ENCODE peak calls at places on chromosomes 12 and 14, in ten cellular contexts. One of them, this sample, is unnamed.
A peak's percentile ranks its signal among the peaks of the same experiment; 100 is the strongest.

GRCh38 chr12:110932048-110932447 is 11.7 kb upstream of the MYL2 start:
- DNase-seq in body of pancreas: no peak
- DNase-seq in astrocyte of the spinal cord: no peak
- DNase-seq in upper lobe of right lung: no peak
- DNase-seq in epithelial cell of esophagus: no peak
- DNase-seq in kidney epithelial cell: no peak
- DNase-seq in endothelial cell: peak; percentile 27
- DNase-seq in nephron progenitor cell: peak; percentile 29
- DNase-seq in adrenal gland: no peak
- DNase-seq in transverse colon: no peak
- DNase-seq in this sample: no peak

GRCh38 chr12:54956322-54956721 is 28.2 kb downstream of the TESPA1 start:
- DNase-seq in transverse colon: no peak
- DNase-seq in adrenal gland: no peak
- DNase-seq in body of pancreas: no peak
- DNase-seq in astrocyte of the spinal cord: no peak
- DNase-seq in kidney epithelial cell: no peak
- DNase-seq in endothelial cell: no peak
- DNase-seq in epithelial cell of esophagus: no peak
- DNase-seq in nephron progenitor cell: no peak
- DNase-seq in upper lobe of right lung: no peak
- DNase-seq in this sample: no peak

GRCh38 chr14:56057071-56057865 is 60.9 kb upstream of the PELI2 start:
- DNase-seq in transverse colon: no peak
- DNase-seq in body of pancreas: no peak
- DNase-seq in epithelial cell of esophagus: no peak
- DNase-seq in endothelial cell: no peak
- DNase-seq in nephron progenitor cell: no peak
- DNase-seq in upper lobe of right lung: no peak
- DNase-seq in astrocyte of the spinal cord: no peak
- DNase-seq in kidney epithelial cell: no peak
- DNase-seq in adrenal gland: no peak
- DNase-seq in this sample: no peak

GRCh38 chr12:51600721-51601120 is 9.7 kb downstream of the SCN8A start:
- DNase-seq in astrocyte of the spinal cord: no peak
- DNase-seq in epithelial cell of esophagus: no peak
- DNase-seq in nephron progenitor cell: no peak
- DNase-seq in adrenal gland: no peak
- DNase-seq in transverse colon: no peak
- DNase-seq in upper lobe of right lung: no peak
- DNase-seq in body of pancreas: no peak
- DNase-seq in kidney epithelial cell: no peak
- DNase-seq in endothelial cell: no peak
- DNase-seq in this sample: no peak

GRCh38 chr12:113022563-113023297 is 33.8 kb upstream of the DTX1 start:
- DNase-seq in upper lobe of right lung: no peak
- DNase-seq in adrenal gland: no peak
- DNase-seq in kidney epithelial cell: no peak
- DNase-seq in nephron progenitor cell: no peak
- DNase-seq in body of pancreas: no peak
- DNase-seq in endothelial cell: no peak
- DNase-seq in epithelial cell of esophagus: no peak
- DNase-seq in transverse colon: no peak
- DNase-seq in astrocyte of the spinal cord: no peak
- DNase-seq in this sample: no peak

GRCh38 chr14:63164108-63164683 is 40.0 kb upstream of the RHOJ start:
- DNase-seq in transverse colon: no peak
- DNase-seq in endothelial cell: no peak
- DNase-seq in body of pancreas: no peak
- DNase-seq in nephron progenitor cell: no peak
- DNase-seq in astrocyte of the spinal cord: no peak
- DNase-seq in adrenal gland: no peak
- DNase-seq in epithelial cell of esophagus: no peak
- DNase-seq in kidney epithelial cell: no peak
- DNase-seq in upper lobe of right lung: no peak
- DNase-seq in this sample: peak; percentile 12

GRCh38 chr14:85296466-85297210 is 233.3 kb upstream of the FLRT2 start:
- DNase-seq in upper lobe of right lung: no peak
- DNase-seq in kidney epithelial cell: peak; percentile 5
- DNase-seq in body of pancreas: no peak
- DNase-seq in endothelial cell: no peak
- DNase-seq in adrenal gland: peak; percentile 34
- DNase-seq in transverse colon: no peak
- DNase-seq in epithelial cell of esophagus: peak; percentile 74
- DNase-seq in astrocyte of the spinal cord: peak; percentile 36
- DNase-seq in nephron progenitor cell: no peak
- DNase-seq in this sample: no peak

GRCh38 chr12:56326126-56326525 is 7.7 kb downstream of the PAN2 start:
- DNase-seq in kidney epithelial cell: no peak
- DNase-seq in transverse colon: no peak
- DNase-seq in epithelial cell of esophagus: no peak
- DNase-seq in nephron progenitor cell: no peak
- DNase-seq in endothelial cell: no peak
- DNase-seq in adrenal gland: no peak
- DNase-seq in upper lobe of right lung: peak; percentile 43
- DNase-seq in astrocyte of the spinal cord: no peak
- DNase-seq in body of pancreas: no peak
- DNase-seq in this sample: no peak

GRCh38 chr14:32726516-32726915 is 212.2 kb upstream of the NPAS3 start:
- DNase-seq in nephron progenitor cell: no peak
- DNase-seq in body of pancreas: no peak
- DNase-seq in astrocyte of the spinal cord: no peak
- DNase-seq in transverse colon: no peak
- DNase-seq in epithelial cell of esophagus: no peak
- DNase-seq in adrenal gland: no peak
- DNase-seq in upper lobe of right lung: no peak
- DNase-seq in kidney epithelial cell: no peak
- DNase-seq in endothelial cell: no peak
- DNase-seq in this sample: no peak

GRCh38 chr12:110649341-110649847 is 35.5 kb downstream of the TCTN1 start:
- DNase-seq in endothelial cell: no peak
- DNase-seq in body of pancreas: no peak
- DNase-seq in astrocyte of the spinal cord: no peak
- DNase-seq in kidney epithelial cell: no peak
- DNase-seq in adrenal gland: no peak
- DNase-seq in transverse colon: no peak
- DNase-seq in nephron progenitor cell: peak; percentile 50
- DNase-seq in upper lobe of right lung: no peak
- DNase-seq in epithelial cell of esophagus: no peak
- DNase-seq in this sample: no peak

GRCh38 chr12:57591567-57592325 is 754 bp downstream of the PIP4K2C start:
- DNase-seq in body of pancreas: peak; percentile 38
- DNase-seq in upper lobe of right lung: no peak
- DNase-seq in adrenal gland: peak; percentile 35
- DNase-seq in epithelial cell of esophagus: peak; percentile 37
- DNase-seq in astrocyte of the spinal cord: no peak
- DNase-seq in kidney epithelial cell: no peak
- DNase-seq in nephron progenitor cell: peak; percentile 55
- DNase-seq in transverse colon: peak; percentile 23
- DNase-seq in endothelial cell: peak; percentile 33
- DNase-seq in this sample: peak; percentile 43

GRCh38 chr12:32512379-32512778 is 113.0 kb downstream of the FGD4 start:
- DNase-seq in body of pancreas: no peak
- DNase-seq in upper lobe of right lung: no peak
- DNase-seq in astrocyte of the spinal cord: no peak
- DNase-seq in endothelial cell: no peak
- DNase-seq in adrenal gland: no peak
- DNase-seq in epithelial cell of esophagus: no peak
- DNase-seq in nephron progenitor cell: no peak
- DNase-seq in kidney epithelial cell: no peak
- DNase-seq in transverse colon: no peak
- DNase-seq in this sample: no peak

GRCh38 chr14:21070083-21070609 is at the start of gene ARHGEF40:
- DNase-seq in kidney epithelial cell: no peak
- DNase-seq in nephron progenitor cell: peak; percentile 73
- DNase-seq in astrocyte of the spinal cord: peak; percentile 47
- DNase-seq in epithelial cell of esophagus: no peak
- DNase-seq in adrenal gland: peak; percentile 69
- DNase-seq in transverse colon: peak; percentile 69
- DNase-seq in endothelial cell: peak; percentile 38
- DNase-seq in body of pancreas: peak; percentile 81
- DNase-seq in upper lobe of right lung: peak; percentile 85
- DNase-seq in this sample: peak; percentile 65

GRCh38 chr14:21068521-21069387 is 1.4 kb upstream of the ARHGEF40 start:
- DNase-seq in astrocyte of the spinal cord: peak; percentile 57
- DNase-seq in transverse colon: peak; percentile 71
- DNase-seq in body of pancreas: peak; percentile 70
- DNase-seq in upper lobe of right lung: no peak
- DNase-seq in nephron progenitor cell: peak; percentile 57
- DNase-seq in kidney epithelial cell: no peak
- DNase-seq in epithelial cell of esophagus: peak; percentile 70
- DNase-seq in endothelial cell: peak; percentile 67
- DNase-seq in adrenal gland: peak; percentile 20
- DNase-seq in this sample: peak; percentile 60

GRCh38 chr14:21063479-21063878 is 5.9 kb downstream of the RNASE8 start:
- DNase-seq in adrenal gland: peak; percentile 67
- DNase-seq in endothelial cell: no peak
- DNase-seq in transverse colon: peak; percentile 4
- DNase-seq in kidney epithelial cell: peak; percentile 75
- DNase-seq in body of pancreas: peak; percentile 46
- DNase-seq in epithelial cell of esophagus: no peak
- DNase-seq in nephron progenitor cell: no peak
- DNase-seq in upper lobe of right lung: no peak
- DNase-seq in astrocyte of the spinal cord: peak; percentile 79
- DNase-seq in this sample: no peak

GRCh38 chr14:21069388-21070082 is 569 bp upstream of the ARHGEF40 start:
- DNase-seq in body of pancreas: peak; percentile 52
- DNase-seq in upper lobe of right lung: peak; percentile 72
- DNase-seq in nephron progenitor cell: peak; percentile 52
- DNase-seq in endothelial cell: peak; percentile 26
- DNase-seq in transverse colon: no peak
- DNase-seq in kidney epithelial cell: no peak
- DNase-seq in astrocyte of the spinal cord: peak; percentile 41
- DNase-seq in epithelial cell of esophagus: no peak
- DNase-seq in adrenal gland: peak; percentile 35
- DNase-seq in this sample: no peak

DNA sequence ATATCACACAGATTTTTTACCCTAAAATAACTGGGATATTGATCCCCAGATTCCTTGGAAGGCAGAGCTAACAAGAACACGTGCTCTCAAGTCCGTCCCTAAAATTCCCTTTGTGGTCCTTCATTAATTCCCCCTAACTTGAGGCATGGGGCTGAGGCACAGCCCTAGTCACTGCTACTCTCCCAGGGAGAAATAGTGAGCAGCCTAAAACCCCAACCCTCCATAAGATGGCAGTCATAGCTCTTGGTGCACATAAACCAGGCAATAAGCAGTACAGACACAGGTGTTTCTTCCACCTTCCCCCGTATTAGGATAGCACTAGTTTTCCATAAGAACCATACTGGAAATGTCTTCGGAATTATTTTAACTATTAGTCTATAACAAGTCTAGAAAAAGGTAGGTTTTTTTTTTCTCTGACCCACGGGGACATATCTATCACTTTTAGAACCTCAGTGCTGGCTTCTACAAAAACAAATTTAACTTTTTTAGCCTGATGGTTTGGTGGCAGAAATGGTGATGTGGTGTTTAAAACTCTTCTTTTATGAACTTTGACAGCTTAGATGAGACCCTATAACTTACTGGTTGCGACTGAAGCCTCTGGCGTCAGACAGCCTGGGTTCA is 3.1 kb upstream of the ARHGEF40 start:
- DNase-seq in transverse colon: no peak
- DNase-seq in epithelial cell of esophagus: peak; percentile 52
- DNase-seq in adrenal gland: no peak
- DNase-seq in body of pancreas: no peak
- DNase-seq in kidney epithelial cell: no peak
- DNase-seq in endothelial cell: no peak
- DNase-seq in nephron progenitor cell: no peak
- DNase-seq in astrocyte of the spinal cord: no peak
- DNase-seq in upper lobe of right lung: no peak
- DNase-seq in this sample: no peak
- TF ChIP-seq CTCF in transverse colon: peak; percentile 17
- TF ChIP-seq CTCF in epithelial cell of esophagus: peak; percentile 70
- TF ChIP-seq CTCF in adrenal gland: no peak
- TF ChIP-seq CTCF in body of pancreas: no peak
- TF ChIP-seq CTCF in kidney epithelial cell: peak; percentile 18
- TF ChIP-seq CTCF in endothelial cell: no peak
- TF ChIP-seq CTCF in nephron progenitor cell: no peak
- TF ChIP-seq CTCF in astrocyte of the spinal cord: peak; percentile 39
- TF ChIP-seq CTCF in upper lobe of right lung: no peak
- TF ChIP-seq CTCF in this sample: no peak

GRCh38 chr12:124566181-124567034 is 1.0 kb downstream of the NCOR2 start:
- DNase-seq in kidney epithelial cell: no peak
- DNase-seq in transverse colon: peak; percentile 89
- DNase-seq in body of pancreas: peak; percentile 89
- DNase-seq in upper lobe of right lung: peak; percentile 94
- DNase-seq in astrocyte of the spinal cord: peak; percentile 76
- DNase-seq in endothelial cell: peak; percentile 74
- DNase-seq in nephron progenitor cell: peak; percentile 81
- DNase-seq in epithelial cell of esophagus: peak; percentile 82
- DNase-seq in adrenal gland: peak; percentile 92
- DNase-seq in this sample: peak; percentile 91
- TF ChIP-seq CTCF in kidney epithelial cell: peak; percentile 7
- TF ChIP-seq CTCF in transverse colon: no peak
- TF ChIP-seq CTCF in body of pancreas: peak; percentile 0
- TF ChIP-seq CTCF in upper lobe of right lung: peak; percentile 20
- TF ChIP-seq CTCF in astrocyte of the spinal cord: no peak
- TF ChIP-seq CTCF in endothelial cell: peak; percentile 24
- TF ChIP-seq CTCF in nephron progenitor cell: no peak
- TF ChIP-seq CTCF in epithelial cell of esophagus: no peak
- TF ChIP-seq CTCF in adrenal gland: no peak
- TF ChIP-seq CTCF in this sample: peak; percentile 16

GRCh38 chr14:93137864-93138263 is 22.1 kb upstream of the ITPK1 start:
- DNase-seq in kidney epithelial cell: no peak
- DNase-seq in astrocyte of the spinal cord: no peak
- DNase-seq in upper lobe of right lung: peak; percentile 86
- DNase-seq in adrenal gland: peak; percentile 30
- DNase-seq in body of pancreas: peak; percentile 91
- DNase-seq in nephron progenitor cell: no peak
- DNase-seq in epithelial cell of esophagus: peak; percentile 45
- DNase-seq in transverse colon: peak; percentile 88
- DNase-seq in endothelial cell: no peak
- DNase-seq in this sample: peak; percentile 71
- TF ChIP-seq CTCF in kidney epithelial cell: no peak
- TF ChIP-seq CTCF in astrocyte of the spinal cord: no peak
- TF ChIP-seq CTCF in upper lobe of right lung: peak; percentile 15
- TF ChIP-seq CTCF in adrenal gland: no peak
- TF ChIP-seq CTCF in body of pancreas: peak; percentile 36
- TF ChIP-seq CTCF in nephron progenitor cell: no peak
- TF ChIP-seq CTCF in epithelial cell of esophagus: peak; percentile 18
- TF ChIP-seq CTCF in transverse colon: peak; percentile 19
- TF ChIP-seq CTCF in endothelial cell: no peak
- TF ChIP-seq CTCF in this sample: no peak

DNA sequence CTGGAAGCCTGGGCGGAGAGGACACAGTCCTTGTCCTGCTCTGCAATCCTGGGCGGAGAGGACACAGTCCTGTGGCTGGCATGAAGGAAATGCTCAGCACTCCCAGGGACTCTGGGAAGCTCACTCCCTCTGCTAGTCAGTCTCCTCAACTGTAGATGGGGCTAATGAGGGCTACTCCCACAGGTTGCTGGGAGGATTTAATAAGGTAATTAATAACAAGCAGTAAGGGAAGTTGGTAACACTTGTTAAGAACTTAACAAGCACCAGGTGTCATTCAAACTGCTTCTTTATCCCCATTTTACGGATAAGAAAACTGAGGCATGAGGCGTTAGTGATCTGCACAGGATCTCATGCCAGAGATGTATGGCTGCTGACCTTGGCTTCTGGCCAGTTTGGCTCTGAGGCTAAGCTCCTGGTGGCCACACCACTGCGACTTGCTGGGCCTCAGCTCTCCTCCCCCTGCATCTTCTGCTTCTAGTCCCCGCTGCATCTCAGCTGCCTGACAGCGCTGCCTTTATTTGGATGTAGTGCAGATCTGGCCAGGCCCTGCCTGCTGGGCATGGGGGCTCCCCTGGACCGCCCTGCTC is 54.1 kb upstream of the BEGAIN start:
- DNase-seq in astrocyte of the spinal cord: peak; percentile 12
- DNase-seq in kidney epithelial cell: no peak
- DNase-seq in body of pancreas: peak; percentile 56
- DNase-seq in upper lobe of right lung: no peak
- DNase-seq in epithelial cell of esophagus: no peak
- DNase-seq in transverse colon: peak; percentile 30
- DNase-seq in endothelial cell: no peak
- DNase-seq in adrenal gland: no peak
- DNase-seq in nephron progenitor cell: no peak
- DNase-seq in this sample: no peak
- TF ChIP-seq CTCF in astrocyte of the spinal cord: no peak
- TF ChIP-seq CTCF in kidney epithelial cell: no peak
- TF ChIP-seq CTCF in body of pancreas: no peak
- TF ChIP-seq CTCF in upper lobe of right lung: no peak
- TF ChIP-seq CTCF in epithelial cell of esophagus: no peak
- TF ChIP-seq CTCF in transverse colon: no peak
- TF ChIP-seq CTCF in endothelial cell: no peak
- TF ChIP-seq CTCF in adrenal gland: no peak
- TF ChIP-seq CTCF in nephron progenitor cell: no peak
- TF ChIP-seq CTCF in this sample: no peak